ENCODE peak calls at places on chromosomes 13 and 19, in eight cellular contexts. One of them, this sample, is unnamed.

GRCh38 chr13:37138169-37138568 is 32.7 kb upstream of the CSNK1A1L start:
- DNase-seq in adrenal gland: no peak
- DNase-seq in spleen: no peak
- DNase-seq in A549: no peak
- DNase-seq in left lung: no peak
- DNase-seq in dorsolateral prefrontal cortex: no peak
- DNase-seq in tibial nerve: no peak
- DNase-seq in tibial artery: no peak
- DNase-seq in this sample: no peak

GRCh38 chr13:51044023-51044665 is 66.9 kb downstream of the C13orf42 start:
- DNase-seq in tibial artery: no peak
- DNase-seq in dorsolateral prefrontal cortex: no peak
- DNase-seq in left lung: no peak
- DNase-seq in spleen: no peak
- DNase-seq in tibial nerve: no peak
- DNase-seq in A549: no peak
- DNase-seq in adrenal gland: no peak
- DNase-seq in this sample: no peak

GRCh38 chr13:21522130-21522529 is 63.0 kb upstream of the ZDHHC20 start:
- DNase-seq in tibial nerve: no peak
- DNase-seq in adrenal gland: no peak
- DNase-seq in left lung: no peak
- DNase-seq in A549: no peak
- DNase-seq in spleen: no peak
- DNase-seq in dorsolateral prefrontal cortex: no peak
- DNase-seq in tibial artery: no peak
- DNase-seq in this sample: no peak

GRCh38 chr13:38086013-38086412 is 216.4 kb upstream of the TRPC4 start:
- DNase-seq in tibial artery: no peak
- DNase-seq in tibial nerve: no peak
- DNase-seq in adrenal gland: no peak
- DNase-seq in A549: no peak
- DNase-seq in dorsolateral prefrontal cortex: no peak
- DNase-seq in left lung: no peak
- DNase-seq in spleen: no peak
- DNase-seq in this sample: no peak

GRCh38 chr13:110560606-110561334 is 752 bp downstream of the RAB20 start:
- DNase-seq in adrenal gland: peak; percentile 64
- DNase-seq in tibial nerve: no peak
- DNase-seq in dorsolateral prefrontal cortex: no peak
- DNase-seq in left lung: no peak
- DNase-seq in tibial artery: peak; percentile 76
- DNase-seq in spleen: no peak
- DNase-seq in A549: no peak
- DNase-seq in this sample: no peak

GRCh38 chr13:28012383-28012782 is 23.9 kb upstream of the URAD start:
- DNase-seq in dorsolateral prefrontal cortex: no peak
- DNase-seq in left lung: no peak
- DNase-seq in spleen: no peak
- DNase-seq in adrenal gland: no peak
- DNase-seq in A549: no peak
- DNase-seq in tibial artery: no peak
- DNase-seq in tibial nerve: no peak
- DNase-seq in this sample: no peak

GRCh38 chr13:46783504-46783903 is 13.5 kb downstream of the ESD start:
- DNase-seq in spleen: no peak
- DNase-seq in tibial artery: no peak
- DNase-seq in dorsolateral prefrontal cortex: no peak
- DNase-seq in adrenal gland: no peak
- DNase-seq in left lung: no peak
- DNase-seq in tibial nerve: no peak
- DNase-seq in A549: no peak
- DNase-seq in this sample: no peak

GRCh38 chr13:101454767-101455166 is 2.3 kb downstream of the ITGBL1 start:
- DNase-seq in tibial nerve: no peak
- DNase-seq in dorsolateral prefrontal cortex: no peak
- DNase-seq in A549: no peak
- DNase-seq in spleen: no peak
- DNase-seq in tibial artery: no peak
- DNase-seq in left lung: no peak
- DNase-seq in adrenal gland: no peak
- DNase-seq in this sample: no peak

GRCh38 chr19:53519431-53519830 is 18.5 kb upstream of the ZNF331 start:
- DNase-seq in adrenal gland: no peak
- DNase-seq in spleen: no peak
- DNase-seq in dorsolateral prefrontal cortex: no peak
- DNase-seq in A549: no peak
- DNase-seq in tibial nerve: no peak
- DNase-seq in left lung: no peak
- DNase-seq in tibial artery: no peak
- DNase-seq in this sample: no peak

GRCh38 chr13:45325806-45326205 is 15.2 kb downstream of the TPT1 start:
- DNase-seq in adrenal gland: peak; percentile 90
- DNase-seq in left lung: no peak
- DNase-seq in tibial nerve: peak; percentile 26
- DNase-seq in tibial artery: peak; percentile 85
- DNase-seq in spleen: no peak
- DNase-seq in A549: no peak
- DNase-seq in dorsolateral prefrontal cortex: peak; percentile 74
- DNase-seq in this sample: peak; percentile 79

GRCh38 chr19:7769171-7769570 is 6.1 kb downstream of the CLEC4M start:
- DNase-seq in tibial nerve: no peak
- DNase-seq in A549: no peak
- DNase-seq in left lung: no peak
- DNase-seq in dorsolateral prefrontal cortex: no peak
- DNase-seq in tibial artery: peak; percentile 9
- DNase-seq in adrenal gland: no peak
- DNase-seq in spleen: no peak
- DNase-seq in this sample: no peak

GRCh38 chr19:16062789-16063188 is 13.5 kb upstream of the TPM4 start:
- DNase-seq in dorsolateral prefrontal cortex: no peak
- DNase-seq in tibial artery: no peak
- DNase-seq in left lung: no peak
- DNase-seq in tibial nerve: no peak
- DNase-seq in spleen: peak; percentile 88
- DNase-seq in A549: no peak
- DNase-seq in adrenal gland: no peak
- DNase-seq in this sample: no peak

GRCh38 chr19:38394488-38394887 is 6.0 kb downstream of the SPRED3 start:
- DNase-seq in dorsolateral prefrontal cortex: no peak
- DNase-seq in tibial artery: no peak
- DNase-seq in spleen: peak; percentile 83
- DNase-seq in left lung: no peak
- DNase-seq in adrenal gland: no peak
- DNase-seq in A549: no peak
- DNase-seq in tibial nerve: no peak
- DNase-seq in this sample: no peak

GRCh38 chr13:76500894-76501293 is 385.3 kb downstream of the KCTD12 start:
- DNase-seq in dorsolateral prefrontal cortex: no peak
- DNase-seq in A549: no peak
- DNase-seq in spleen: no peak
- DNase-seq in left lung: no peak
- DNase-seq in adrenal gland: no peak
- DNase-seq in tibial artery: no peak
- DNase-seq in tibial nerve: no peak
- DNase-seq in this sample: no peak
- H3K4me3 ChIP-seq in dorsolateral prefrontal cortex: no peak overlapping the region
- H3K4me3 ChIP-seq in A549: no peak overlapping the region
- H3K4me3 ChIP-seq in spleen: no peak overlapping the region
- H3K4me3 ChIP-seq in left lung: no peak overlapping the region
- H3K4me3 ChIP-seq in adrenal gland: no peak overlapping the region
- H3K4me3 ChIP-seq in tibial artery: no peak overlapping the region
- H3K4me3 ChIP-seq in tibial nerve: no peak overlapping the region
- H3K4me3 ChIP-seq in this sample: no peak overlapping the region

DNA sequence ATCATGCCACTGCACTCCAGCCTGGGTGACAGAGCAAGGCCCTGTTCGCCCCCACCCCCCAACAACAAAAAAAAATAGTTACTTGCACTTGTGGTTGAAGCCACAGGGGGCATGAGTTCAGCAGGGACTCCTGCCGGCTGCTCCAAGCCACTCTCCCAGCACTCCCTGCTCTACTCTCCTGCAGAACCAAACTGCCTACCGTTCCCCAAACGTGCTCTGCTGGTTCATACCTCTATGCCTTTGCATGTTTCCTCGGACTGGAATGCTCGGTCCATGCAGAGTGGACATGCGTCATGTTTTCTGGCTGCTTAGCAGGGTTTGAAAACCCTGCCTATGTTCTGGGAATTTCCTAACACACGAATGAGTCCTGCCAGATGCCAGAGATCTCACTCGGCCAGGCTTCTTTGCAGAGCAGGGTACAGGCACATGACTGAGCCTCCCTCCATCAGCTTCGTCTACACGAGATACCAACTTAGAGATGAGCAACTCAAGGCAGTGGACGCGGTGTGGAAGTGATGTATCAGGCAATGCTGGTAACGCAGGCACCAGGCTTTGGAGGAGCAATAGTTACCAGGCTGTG is 8.5 kb upstream of the SLC25A15 start:
- DNase-seq in dorsolateral prefrontal cortex: no peak
- DNase-seq in left lung: no peak
- DNase-seq in adrenal gland: no peak
- DNase-seq in A549: no peak
- DNase-seq in tibial artery: no peak
- DNase-seq in spleen: no peak
- DNase-seq in tibial nerve: no peak
- DNase-seq in this sample: no peak
- TF ChIP-seq CTCF in dorsolateral prefrontal cortex: no peak
- TF ChIP-seq CTCF in left lung: no peak
- TF ChIP-seq CTCF in adrenal gland: no peak
- TF ChIP-seq CTCF in A549: no peak
- TF ChIP-seq CTCF in tibial artery: no peak
- TF ChIP-seq CTCF in spleen: no peak
- TF ChIP-seq CTCF in tibial nerve: no peak
- TF ChIP-seq CTCF in this sample: peak; percentile 21

DNA sequence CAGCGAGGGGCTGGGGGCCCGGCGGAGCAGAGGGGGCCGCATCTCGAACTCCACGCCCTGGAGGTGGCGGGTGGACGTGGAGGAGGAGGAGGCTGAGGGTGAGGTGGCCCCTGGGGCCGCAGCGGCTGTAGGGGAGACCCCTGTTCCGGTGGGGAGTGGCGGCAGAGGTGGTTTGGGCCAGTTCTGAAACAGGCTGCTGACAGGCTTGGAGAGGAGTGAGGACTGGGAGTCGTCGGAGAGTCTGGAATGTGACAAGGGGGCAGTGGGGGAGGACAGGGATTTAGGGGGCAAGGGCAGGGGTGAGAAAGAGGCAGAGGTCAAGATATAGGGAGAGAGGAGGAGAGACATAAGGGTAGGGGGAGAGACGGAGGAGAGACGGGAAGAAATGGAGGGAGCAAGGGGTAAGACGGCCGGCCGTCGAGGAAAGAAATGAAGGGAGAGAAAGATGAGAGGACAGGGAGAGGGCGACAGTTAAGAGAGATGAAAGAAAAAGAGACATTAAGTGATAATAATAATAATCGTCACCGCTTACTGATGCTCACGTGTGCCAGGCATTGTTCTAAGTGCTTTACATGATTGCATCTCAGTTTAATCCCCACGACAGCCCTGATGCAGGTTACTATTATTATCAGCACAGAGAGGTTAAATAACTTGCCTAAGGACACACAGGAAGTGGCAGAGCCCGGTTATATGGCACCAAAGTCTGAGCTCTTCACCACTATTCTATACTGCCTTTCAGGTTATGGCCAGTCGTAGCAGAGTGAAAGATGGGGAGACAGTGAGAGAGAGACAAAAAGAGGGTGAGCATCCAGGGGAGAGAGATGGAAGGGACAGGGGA is 13.4 kb downstream of the C19orf81 start:
- DNase-seq in dorsolateral prefrontal cortex: no peak
- DNase-seq in spleen: no peak
- DNase-seq in adrenal gland: no peak
- DNase-seq in tibial artery: no peak
- DNase-seq in A549: no peak
- DNase-seq in left lung: no peak
- DNase-seq in tibial nerve: no peak
- DNase-seq in this sample: no peak
- H3K27ac ChIP-seq in dorsolateral prefrontal cortex: no peak overlapping the region
- H3K27ac ChIP-seq in spleen: no peak overlapping the region
- H3K27ac ChIP-seq in adrenal gland: no peak overlapping the region
- H3K27ac ChIP-seq in tibial artery: no peak overlapping the region
- H3K27ac ChIP-seq in A549: no peak overlapping the region
- H3K27ac ChIP-seq in left lung: no peak overlapping the region
- H3K27ac ChIP-seq in tibial nerve: no peak overlapping the region
- H3K27ac ChIP-seq in this sample: no peak overlapping the region

GRCh38 chr19:17871878-17872250 is at the start of gene SLC5A5:
- DNase-seq in spleen: peak; percentile 78
- DNase-seq in tibial artery: no peak
- DNase-seq in adrenal gland: no peak
- DNase-seq in dorsolateral prefrontal cortex: no peak
- DNase-seq in A549: no peak
- DNase-seq in left lung: no peak
- DNase-seq in tibial nerve: no peak
- DNase-seq in this sample: no peak

GRCh38 chr19:17874423-17875135 is 2.8 kb downstream of the SLC5A5 start:
- DNase-seq in dorsolateral prefrontal cortex: no peak
- DNase-seq in tibial nerve: no peak
- DNase-seq in A549: no peak
- DNase-seq in tibial artery: no peak
- DNase-seq in left lung: no peak
- DNase-seq in adrenal gland: no peak
- DNase-seq in spleen: no peak
- DNase-seq in this sample: no peak

GRCh38 chr19:17871032-17871877 is 490 bp upstream of the SLC5A5 start:
- DNase-seq in left lung: no peak
- DNase-seq in adrenal gland: no peak
- DNase-seq in spleen: no peak
- DNase-seq in A549: no peak
- DNase-seq in dorsolateral prefrontal cortex: no peak
- DNase-seq in tibial artery: no peak
- DNase-seq in tibial nerve: no peak
- DNase-seq in this sample: no peak

GRCh38 chr19:17872251-17873001 is 681 bp downstream of the SLC5A5 start:
- DNase-seq in tibial nerve: no peak
- DNase-seq in spleen: peak; percentile 83
- DNase-seq in dorsolateral prefrontal cortex: no peak
- DNase-seq in left lung: no peak
- DNase-seq in A549: no peak
- DNase-seq in tibial artery: no peak
- DNase-seq in adrenal gland: no peak
- DNase-seq in this sample: no peak

DNA sequence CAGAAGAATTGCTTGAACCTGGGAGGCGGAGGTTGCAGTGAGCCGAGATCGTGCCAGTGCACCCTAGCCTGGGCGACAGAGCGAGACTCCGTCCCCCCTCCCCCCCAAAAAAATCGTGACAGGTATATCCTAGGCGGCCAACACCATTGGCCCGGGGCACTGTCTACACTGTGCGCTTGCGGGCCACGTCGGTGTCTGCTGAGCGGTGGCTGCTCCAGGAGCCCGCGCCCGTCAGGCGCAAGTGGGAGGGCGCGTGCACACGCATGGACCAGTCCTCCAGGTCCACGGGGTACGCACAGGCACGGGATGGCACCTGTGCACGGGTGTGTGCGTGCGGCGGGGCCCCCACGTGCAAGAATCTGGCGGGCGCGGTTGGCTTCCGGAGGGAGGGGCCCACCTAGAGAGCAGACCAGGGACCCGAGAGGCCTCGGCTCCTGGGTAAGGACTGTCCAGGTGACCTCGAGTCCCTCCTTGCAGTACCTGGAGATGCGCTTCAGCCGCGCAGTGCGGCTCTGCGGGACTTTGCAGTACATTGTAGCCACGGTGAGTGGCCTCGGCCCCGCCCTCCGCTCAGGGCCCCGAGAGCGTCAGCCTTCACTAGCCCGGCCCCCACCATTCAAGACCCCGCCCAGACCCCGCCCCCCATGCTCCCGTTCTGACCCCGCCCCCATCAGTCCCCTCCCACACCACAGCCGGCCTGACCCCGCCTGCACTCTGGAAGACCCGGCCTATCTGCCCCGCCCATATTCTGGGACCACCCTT is 2.1 kb downstream of the SLC5A5 start:
- DNase-seq in spleen: peak; percentile 84
- DNase-seq in A549: peak; percentile 49
- DNase-seq in tibial nerve: no peak
- DNase-seq in adrenal gland: no peak
- DNase-seq in dorsolateral prefrontal cortex: no peak
- DNase-seq in tibial artery: no peak
- DNase-seq in left lung: no peak
- DNase-seq in this sample: no peak
- H3K4me3 ChIP-seq in spleen: peak overlapping the region; percentile 40
- H3K4me3 ChIP-seq in A549: peak overlapping the region; percentile 52
- H3K4me3 ChIP-seq in tibial nerve: no peak overlapping the region
- H3K4me3 ChIP-seq in adrenal gland: no peak overlapping the region
- H3K4me3 ChIP-seq in dorsolateral prefrontal cortex: no peak overlapping the region
- H3K4me3 ChIP-seq in tibial artery: no peak overlapping the region
- H3K4me3 ChIP-seq in left lung: no peak overlapping the region
- H3K4me3 ChIP-seq in this sample: no peak overlapping the region

This sample was measured in AG04450.